ENCODE peak calls at places on chromosomes 4 and X, in ten cellular contexts. J, E, C, R, W, B, Y, L, U and O are unnamed samples.

GRCh38 chr4:21363701-21364100 is 584.9 kb downstream of the KCNIP4 start:
- DNase-seq in J (no peak), E (no peak), C (no peak), R (no peak), W (no peak), B (no peak), Y (no peak), L (no peak), U (no peak), O (no peak)

GRCh38 chr4:139794158-139794954 is 128.7 kb downstream of the MGST2 start:
- DNase-seq in J (no peak), E (no peak), C (no peak), R (no peak), W (no peak), B (no peak), Y (no peak), L (no peak), U (no peak), O (no peak)

GRCh38 chr4:163548481-163549243 is 54.2 kb downstream of the TMA16 start:
- DNase-seq in J (no peak), E (no peak), C (no peak), R (no peak), W (no peak), B (peak), Y (no peak), L (no peak), U (no peak), O (no peak)

GRCh38 chrX:69222103-69223090 is 57.1 kb upstream of the PJA1 start:
- DNase-seq in J (no peak), E (peak), C (peak), R (peak), W (peak), B (peak), Y (peak), L (peak), U (peak), O (peak)

GRCh38 chr4:125168531-125168930 is 146.2 kb upstream of the FAT4 start:
- DNase-seq in J (no peak), E (no peak), C (no peak), R (no peak), W (no peak), B (no peak), Y (no peak), L (no peak), U (no peak), O (no peak)

GRCh38 chrX:40573763-40574162 is 7.0 kb upstream of the ATP6AP2 start:
- DNase-seq in J (no peak), E (no peak), C (no peak), R (no peak), W (no peak), B (no peak), Y (no peak), L (no peak), U (peak), O (no peak)

GRCh38 chr4:48025005-48025404 is 8.4 kb downstream of the NIPAL1 start:
- DNase-seq in J (no peak), E (no peak), C (no peak), R (no peak), W (no peak), B (no peak), Y (no peak), L (no peak), U (no peak), O (no peak)

GRCh38 chr4:70737409-70737808 is 15.6 kb downstream of the RUFY3 start:
- DNase-seq in J (no peak), E (no peak), C (no peak), R (no peak), W (no peak), B (no peak), Y (no peak), L (no peak), U (no peak), O (no peak)

GRCh38 chrX:110418857-110419249 is 60.2 kb downstream of the RTL9 start:
- DNase-seq in J (no peak), E (no peak), C (no peak), R (no peak), W (peak), B (no peak), Y (no peak), L (no peak), U (no peak), O (no peak)

GRCh38 chr4:186948361-186949291 is 225.0 kb upstream of the FAT1 start:
- DNase-seq in J (no peak), E (no peak), C (no peak), R (no peak), W (no peak), B (peak), Y (no peak), L (no peak), U (no peak), O (no peak)

GRCh38 chr4:159484861-159485260 is 382.0 kb downstream of the RAPGEF2 start:
- DNase-seq in J (no peak), E (no peak), C (no peak), R (no peak), W (no peak), B (no peak), Y (no peak), L (no peak), U (no peak), O (no peak)

GRCh38 chr4:158858410-158859189 is 89.8 kb downstream of the FNIP2 start:
- DNase-seq in J (no peak), E (no peak), C (no peak), R (no peak), W (no peak), B (no peak), Y (no peak), L (no peak), U (no peak), O (no peak)

GRCh38 chr4:146637853-146638800 is 566 bp upstream of the POU4F2 start:
- DNase-seq in J (no peak), E (no peak), C (no peak), R (no peak), W (no peak), B (no peak), Y (no peak), L (no peak), U (no peak), O (no peak)

GRCh38 chrX:38770152-38770551 is 31.1 kb upstream of the MID1IP1 start:
- DNase-seq in J (no peak), E (no peak), C (no peak), R (no peak), W (no peak), B (peak), Y (no peak), L (no peak), U (no peak), O (no peak)

GRCh38 chrX:47172549-47172948 is 21.1 kb upstream of the UBA1 start:
- DNase-seq in J (no peak), E (peak), C (no peak), R (no peak), W (no peak), B (no peak), Y (peak), L (no peak), U (no peak), O (no peak)

GRCh38 chr4:122542411-122543236 is 78.2 kb downstream of the IL21 start:
- DNase-seq in J (peak), E (no peak), C (no peak), R (no peak), W (no peak), B (no peak), Y (no peak), L (no peak), U (no peak), O (no peak)

GRCh38 chrX:71492086-71493065 is 40.5 kb upstream of the OGT start:
- DNase-seq in J (no peak), E (peak), C (peak), R (peak), W (peak), B (no peak), Y (peak), L (no peak), U (no peak), O (peak)

GRCh38 chr4:152536545-152537182 is 772 bp upstream of the FBXW7 start:
- DNase-seq in J (no peak), E (no peak), C (peak), R (no peak), W (no peak), B (peak), Y (peak), L (no peak), U (no peak), O (no peak)

GRCh38 chrX:3184176-3184930 is 143.1 kb downstream of the ARSF start:
- DNase-seq in J (no peak), E (no peak), C (no peak), R (peak), W (no peak), B (no peak), Y (no peak), L (no peak), U (no peak), O (peak)

GRCh38 chr4:125994024-125994423 is 679.3 kb downstream of the FAT4 start:
- DNase-seq in J (no peak), E (no peak), C (no peak), R (no peak), W (no peak), B (no peak), Y (no peak), L (no peak), U (no peak), O (no peak)

GRCh38 chr4:6953751-6954380 is 44.2 kb downstream of the TBC1D14 start:
- DNase-seq in J (no peak), E (peak), C (peak), R (peak), W (peak), B (peak), Y (peak), L (peak), U (no peak), O (peak)

GRCh38 chr4:123546661-123547060 is 150.1 kb downstream of the SPRY1 start:
- DNase-seq in J (no peak), E (no peak), C (peak), R (no peak), W (no peak), B (no peak), Y (no peak), L (no peak), U (no peak), O (no peak)

GRCh38 chr4:13888112-13888511 is 260.6 kb upstream of the BOD1L1 start:
- DNase-seq in J (no peak), E (no peak), C (no peak), R (no peak), W (no peak), B (no peak), Y (no peak), L (no peak), U (no peak), O (no peak)

GRCh38 chr4:145957307-145957706 is 18.7 kb upstream of the ZNF827 start:
- DNase-seq in J (no peak), E (no peak), C (no peak), R (no peak), W (no peak), B (no peak), Y (no peak), L (no peak), U (no peak), O (no peak)

GRCh38 chr4:61374612-61374920 is 174.4 kb downstream of the ADGRL3 start:
- DNase-seq in J (no peak), E (no peak), C (no peak), R (no peak), W (no peak), B (no peak), Y (no peak), L (no peak), U (no peak), O (no peak)

GRCh38 chr4:140185725-140186124 is 31.7 kb upstream of the MAML3 start:
- DNase-seq in J (no peak), E (no peak), C (no peak), R (no peak), W (no peak), B (no peak), Y (no peak), L (no peak), U (no peak), O (no peak)

GRCh38 chr4:41362647-41363383 is 106.1 kb downstream of the UCHL1 start:
- DNase-seq in J (no peak), E (no peak), C (no peak), R (no peak), W (no peak), B (no peak), Y (peak), L (no peak), U (peak), O (no peak)

GRCh38 chr4:166763018-166763417 is 471.3 kb downstream of the SPOCK3 start:
- DNase-seq in J (no peak), E (no peak), C (no peak), R (no peak), W (no peak), B (no peak), Y (no peak), L (no peak), U (no peak), O (no peak)

GRCh38 chrX:154333837-154334271 is 38.3 kb downstream of the TKTL1 start:
- DNase-seq in J (peak), E (no peak), C (no peak), R (no peak), W (no peak), B (no peak), Y (peak), L (no peak), U (no peak), O (no peak)

GRCh38 chrX:130658310-130658709 is 244.7 kb downstream of the ENOX2 start:
- DNase-seq in J (no peak), E (no peak), C (no peak), R (no peak), W (no peak), B (no peak), Y (no peak), L (no peak), U (no peak), O (no peak)
- H3K27ac ChIP-seq in J (no peak), E (no peak), C (no peak), R (no peak), W (no peak), B (no peak), Y (no peak), L (no peak), U (no peak), O (no peak)

DNA sequence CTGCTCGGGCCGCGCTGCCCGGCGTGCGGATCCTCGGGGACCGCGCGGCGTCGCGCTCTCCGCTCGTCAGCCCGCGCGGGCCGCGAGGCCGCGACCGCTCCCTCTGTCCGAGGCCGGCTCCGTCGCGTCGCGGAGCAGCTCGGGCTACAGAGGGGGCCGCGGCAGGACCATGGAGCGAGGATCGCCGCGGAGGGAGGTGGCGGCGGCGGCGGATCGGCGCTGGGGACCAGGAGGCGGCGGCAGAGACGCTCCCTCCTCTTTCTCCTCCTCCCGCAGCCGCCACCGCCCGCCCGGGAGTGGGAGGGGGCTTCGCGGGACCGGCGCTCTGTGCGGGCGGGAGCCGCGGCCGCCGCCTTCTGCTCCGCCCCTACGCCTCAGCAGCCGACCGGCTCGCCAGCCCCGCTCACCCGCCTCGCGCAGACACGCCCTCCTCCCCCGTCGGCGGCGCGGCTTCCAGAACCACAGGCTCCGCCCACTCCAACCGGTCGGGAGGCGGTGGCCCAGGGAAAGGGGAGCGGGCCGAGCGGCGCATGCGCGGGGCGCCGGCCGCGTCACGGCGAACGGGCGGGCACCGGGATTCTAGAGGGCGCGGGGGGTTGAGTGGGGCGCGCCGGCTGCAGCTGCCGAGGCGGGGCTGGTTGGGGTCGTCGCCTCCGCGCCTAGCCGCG is at the start of gene CASK:
- DNase-seq in J (peak), E (peak), C (peak), R (peak), W (peak), B (peak), Y (peak), L (peak), U (peak), O (peak)
- TF ChIP-seq POLR2AphosphoS5 in J (no peak), E (no peak), C (peak), R (peak), W (peak), B (no peak), Y (peak), L (peak), U (no peak), O (peak)

GRCh38 chr4:120923201-120923522 is 636 bp upstream of the PRDM5 start:
- DNase-seq in J (no peak), E (no peak), C (no peak), R (no peak), W (no peak), B (no peak), Y (no peak), L (no peak), U (no peak), O (no peak)

GRCh38 chr4:120920666-120921065 is 1.9 kb downstream of the PRDM5 start:
- DNase-seq in J (no peak), E (no peak), C (no peak), R (no peak), W (no peak), B (no peak), Y (no peak), L (no peak), U (no peak), O (no peak)

GRCh38 chr4:120919358-120919757 is 3.2 kb downstream of the PRDM5 start:
- DNase-seq in J (no peak), E (no peak), C (no peak), R (no peak), W (no peak), B (no peak), Y (no peak), L (no peak), U (no peak), O (no peak)

GRCh38 chr4:120922390-120923200 is at the start of gene PRDM5:
- DNase-seq in J (no peak), E (peak), C (peak), R (peak), W (peak), B (no peak), Y (peak), L (peak), U (peak), O (peak)

DNA sequence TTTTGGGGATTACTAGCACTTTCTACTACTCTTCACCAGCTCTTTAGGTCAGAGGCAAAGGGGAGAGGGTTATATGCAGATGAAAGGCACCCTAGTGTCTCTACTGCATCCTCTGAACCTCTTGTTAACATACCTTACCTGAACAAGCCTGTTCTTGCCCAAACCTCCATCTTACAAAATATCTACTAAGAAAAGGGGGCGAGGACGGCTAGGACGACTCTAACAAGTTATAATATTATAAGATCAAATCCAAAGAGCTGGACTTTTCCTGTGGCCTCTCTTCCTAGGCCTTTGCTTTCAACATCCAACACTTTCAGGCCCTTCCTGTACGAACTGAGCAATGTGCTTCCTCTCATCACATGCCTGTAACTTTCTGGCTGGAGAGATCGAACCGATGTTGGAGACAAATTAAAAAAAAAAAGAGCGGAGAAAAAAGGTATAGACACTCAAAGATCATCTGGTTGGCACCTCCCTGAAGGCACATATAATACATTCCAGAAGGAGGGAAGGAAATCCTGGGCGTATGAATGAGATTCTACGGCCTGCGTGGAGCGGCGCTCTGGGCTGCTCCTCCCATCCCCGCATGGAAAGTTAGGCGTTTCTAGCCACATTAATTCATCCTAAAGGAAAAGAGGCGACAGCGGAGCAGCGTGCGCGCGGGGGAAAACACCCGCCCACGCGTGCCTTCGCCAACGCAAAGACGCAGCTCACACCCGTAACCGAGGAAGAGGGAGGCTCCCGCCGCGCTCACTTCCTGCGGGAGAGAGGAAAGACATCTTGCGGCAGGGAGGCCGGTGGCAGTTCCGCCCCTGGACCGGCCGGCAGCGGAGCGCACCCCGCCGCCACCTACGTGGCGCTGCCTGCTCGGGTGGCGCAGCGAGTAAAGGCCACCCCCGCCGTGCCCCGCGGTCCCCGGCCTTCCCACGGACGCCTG is 803 bp downstream of the PRDM5 start:
- DNase-seq in J (no peak), E (peak), C (peak), R (peak), W (peak), B (no peak), Y (peak), L (peak), U (no peak), O (peak)
- TF ChIP-seq POLR2A in J (no peak), E (no peak), C (peak), R (no peak), W (peak), B (no peak), Y (no peak), L (no peak), U (no peak), O (peak)

DNA sequence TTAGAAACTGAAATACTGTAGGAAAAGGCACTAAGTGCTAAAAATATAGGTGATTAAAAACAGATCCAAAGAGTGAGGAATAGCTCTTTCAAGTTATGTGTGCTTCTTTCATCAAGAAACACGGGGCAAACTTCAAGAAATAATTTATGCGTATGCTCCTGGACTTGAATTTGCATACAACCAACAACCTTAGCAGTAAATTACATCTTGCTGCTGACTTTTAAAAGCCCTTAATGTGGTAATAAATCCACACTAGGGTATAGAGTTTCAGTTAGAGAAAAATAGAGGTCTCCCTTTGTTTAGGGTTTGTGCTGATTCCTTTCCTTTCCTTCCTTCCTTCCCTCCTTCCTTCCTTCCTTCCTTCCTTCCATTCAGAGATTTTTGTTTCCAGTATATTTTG is 94.5 kb upstream of the GC start:
- DNase-seq in J (no peak), E (no peak), C (no peak), R (no peak), W (no peak), B (no peak), Y (no peak), L (no peak), U (no peak), O (no peak)
- H3K27ac ChIP-seq in J (no peak), E (no peak), C (no peak), R (no peak), W (no peak), B (no peak), Y (no peak), L (no peak), U (no peak), O (no peak)